ENCODE peak calls at places on chromosomes 2 and 18, in four cellular contexts. O is prostate gland, S is HCT116, T is GM12878. Y is an unnamed sample.
A peak's percentile ranks its signal among the peaks of the same experiment; 100 is the strongest.

GRCh38 chr2:30645081-30645744 is 162.0 kb downstream of the CAPN13 start:
- DNase-seq in S (no peak), O (no peak), T (no peak), Y (no peak)

GRCh38 chr2:134181219-134181618 is 72.7 kb upstream of the MGAT5 start:
- DNase-seq in O (no peak), T (peak; percentile 49), S (no peak), Y (peak; percentile 45)

GRCh38 chr18:73110307-73110706 is 242.5 kb upstream of the NETO1 start:
- DNase-seq in O (no peak), T (peak; percentile 19), S (no peak), Y (no peak)

GRCh38 chr2:173346035-173346434 is 8.6 kb upstream of the CDCA7 start:
- DNase-seq in T (no peak), O (no peak), S (no peak), Y (no peak)

GRCh38 chr2:174492963-174493431 is 6.2 kb upstream of the GPR155 start:
- DNase-seq in O (no peak), T (peak; percentile 85), S (no peak), Y (no peak)

GRCh38 chr18:50155406-50155805 is 39.5 kb downstream of the MYO5B start:
- DNase-seq in S (no peak), O (no peak), T (no peak), Y (no peak)

GRCh38 chr2:138600732-138601437 is 99.3 kb downstream of the SPOPL start:
- DNase-seq in O (no peak), T (no peak), S (no peak), Y (no peak)

GRCh38 chr2:26533661-26534060 is 55.7 kb upstream of the OTOF start:
- DNase-seq in O (no peak), T (no peak), S (no peak), Y (no peak)

GRCh38 chr2:58137221-58137620 is 90.6 kb downstream of the VRK2 start:
- DNase-seq in O (no peak), T (no peak), S (no peak), Y (no peak)

GRCh38 chr2:241804326-241805276 is 4.4 kb upstream of the NEU4 start:
- DNase-seq in O (no peak), S (no peak), T (no peak), Y (no peak)

GRCh38 chr2:101625387-101625786 is 72.1 kb upstream of the MAP4K4 start:
- DNase-seq in S (no peak), T (no peak), O (no peak), Y (no peak)

GRCh38 chr2:215360596-215360995 is 48.7 kb downstream of the ATIC start:
- DNase-seq in T (no peak), O (no peak), S (no peak), Y (no peak)

GRCh38 chr2:210667726-210668125 is 111.3 kb downstream of the CPS1 start:
- DNase-seq in T (no peak), O (no peak), S (no peak), Y (no peak)

GRCh38 chr2:125564471-125564870 is 1091.5 kb upstream of the GYPC start:
- DNase-seq in S (no peak), T (no peak), O (no peak), Y (no peak)

GRCh38 chr2:23649819-23650218 is 264.8 kb downstream of the KLHL29 start:
- DNase-seq in S (no peak), O (no peak), T (no peak), Y (no peak)

GRCh38 chr2:201182650-201183372 is at the start of gene CASP10:
- DNase-seq in T (peak; percentile 77), S (peak; percentile 53), O (no peak), Y (no peak)

GRCh38 chr2:27502149-27502548 is 5.5 kb downstream of the GCKR start:
- DNase-seq in T (no peak), S (no peak), O (no peak), Y (no peak)

GRCh38 chr2:134216152-134216829 is 37.6 kb upstream of the MGAT5 start:
- DNase-seq in T (no peak), O (no peak), S (no peak), Y (no peak)

GRCh38 chr18:55199291-55199963 is 240.2 kb upstream of the CCDC68 start:
- DNase-seq in O (no peak), S (no peak), T (no peak), Y (no peak)

GRCh38 chr18:400466-400865 is 100.0 kb downstream of the COLEC12 start:
- DNase-seq in S (no peak), T (no peak), O (no peak), Y (no peak)

GRCh38 chr2:148721991-148722777 is 77.6 kb downstream of the EPC2 start:
- DNase-seq in O (no peak), S (no peak), T (no peak), Y (no peak)

GRCh38 chr2:240436626-240437180 is 1.2 kb downstream of the GPC1 start:
- DNase-seq in S (no peak), O (no peak), T (no peak), Y (no peak)

GRCh38 chr2:128416366-128416765 is 97.7 kb upstream of the HS6ST1 start:
- DNase-seq in T (no peak), S (no peak), O (no peak), Y (no peak)

DNA sequence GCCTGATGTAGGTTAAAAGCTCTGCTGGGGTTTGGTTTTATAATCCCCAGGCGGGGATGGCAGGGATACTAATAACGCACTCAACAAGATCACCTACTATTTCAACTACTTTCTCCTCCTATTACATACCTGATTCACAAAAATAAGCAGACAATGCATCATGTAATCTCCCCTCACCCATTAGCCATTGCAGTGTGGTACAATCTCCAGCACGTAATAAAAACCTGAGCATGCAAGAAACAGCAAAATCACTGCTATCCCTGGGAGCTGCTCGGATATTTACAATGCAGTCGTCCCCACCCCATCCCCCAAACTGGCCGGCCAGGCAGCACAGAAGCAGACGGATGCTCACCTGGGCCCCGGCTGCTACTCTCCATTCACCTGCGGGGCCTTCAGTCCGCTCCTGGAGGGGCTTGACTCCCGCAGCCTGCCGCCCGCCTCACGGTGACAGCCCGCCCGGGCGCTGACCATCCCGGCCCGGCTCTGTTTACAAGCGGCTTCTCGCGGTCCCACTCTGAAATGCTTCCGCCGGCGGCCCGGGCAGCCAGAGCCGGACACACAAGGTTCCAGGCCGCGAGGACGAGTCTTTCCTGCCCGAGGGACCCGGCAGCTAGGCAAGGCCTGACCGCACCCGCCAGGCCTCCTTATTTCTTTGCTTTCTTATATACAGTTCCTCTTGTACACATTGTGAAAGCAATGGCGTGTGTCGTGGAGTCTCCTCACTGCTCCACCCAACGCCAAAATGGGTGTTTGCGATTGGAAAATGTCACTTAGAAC is at the start of gene PLEKHM3:
- DNase-seq in T (no peak), O (peak; percentile 78), S (peak; percentile 71), Y (peak; percentile 77)
- TF ChIP-seq POLR2AphosphoS5 in T (peak; percentile 79), O (peak; percentile 87), S (peak; percentile 91), Y (peak; percentile 64)

GRCh38 chr2:112680666-112681101 is 34.9 kb downstream of the SLC20A1 start:
- DNase-seq in S (no peak), T (no peak), O (peak; percentile 20), Y (no peak)
- TF ChIP-seq POLR2AphosphoS5 in S (no peak), T (no peak), O (peak; percentile 29), Y (no peak)

GRCh38 chr18:58221060-58221725 is 177.2 kb downstream of the NEDD4L start:
- DNase-seq in O (peak; percentile 70), S (peak; percentile 90), T (no peak), Y (peak; percentile 62)
- TF ChIP-seq POLR2AphosphoS5 in O (peak; percentile 90), S (peak; percentile 62), T (no peak), Y (peak; percentile 90)

DNA sequence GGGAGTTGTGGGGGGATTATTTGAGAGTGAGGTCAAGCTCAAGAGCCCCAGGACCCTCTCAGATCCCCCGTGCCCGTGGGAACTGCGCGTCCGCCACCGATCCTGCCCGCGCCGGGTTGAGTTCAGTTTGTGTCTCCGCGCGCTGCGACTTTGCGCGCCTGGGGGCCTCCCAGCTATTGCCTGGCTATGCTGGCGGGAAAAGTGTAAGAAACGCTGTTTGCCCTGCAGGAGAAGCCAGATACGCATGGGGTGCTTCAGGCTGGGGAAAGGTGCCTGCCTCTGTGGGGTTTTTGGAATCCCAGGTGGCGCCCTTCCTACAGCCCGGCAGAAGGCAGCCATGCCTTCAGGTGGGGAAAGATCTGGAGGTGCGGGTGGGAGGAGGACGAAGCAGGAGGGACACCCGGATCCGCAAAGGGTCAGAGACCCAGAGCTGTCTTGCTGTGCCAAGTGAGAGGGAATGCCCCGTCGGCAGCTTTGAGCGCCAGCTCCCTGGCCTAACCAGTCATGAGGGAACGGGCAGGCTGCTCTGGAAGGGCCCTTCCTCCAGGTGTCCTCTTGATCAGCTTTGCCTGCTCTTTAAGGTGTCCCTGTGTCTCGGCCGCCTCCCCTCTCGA is 22.5 kb downstream of the TEX44 start:
- DNase-seq in S (no peak), O (no peak), T (no peak), Y (no peak)
- TF ChIP-seq POLR2AphosphoS5 in S (no peak), O (no peak), T (peak; percentile 18), Y (no peak)

GRCh38 chr18:76356666-76357065 is 138.4 kb downstream of the ZNF516 start:
- DNase-seq in T (no peak), O (no peak), S (no peak), Y (no peak)
- TF ChIP-seq POLR2AphosphoS5 in T (no peak), O (no peak), S (no peak), Y (no peak)

DNA sequence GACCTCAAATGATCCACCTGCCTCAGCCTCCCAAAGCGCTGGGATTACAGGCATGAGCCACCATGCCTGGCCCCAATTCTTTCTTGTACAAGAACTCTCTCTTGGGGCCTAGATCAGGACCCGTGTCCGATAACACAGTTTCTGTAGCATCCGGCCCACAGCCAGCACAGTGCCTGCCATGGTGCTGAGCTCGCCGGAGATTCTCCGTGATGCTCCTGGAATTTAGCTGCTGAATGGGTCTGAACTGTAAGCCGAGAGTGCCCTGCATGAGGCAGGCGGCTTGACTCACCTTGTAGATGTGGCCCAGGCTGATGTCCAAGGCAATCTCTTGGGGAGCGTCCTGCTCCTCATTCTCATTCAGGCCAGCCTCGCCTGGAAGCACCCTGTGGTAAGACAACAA is 53.3 kb upstream of the SEMA4C start:
- DNase-seq in O (no peak), T (no peak), S (no peak), Y (no peak)
- TF ChIP-seq POLR2AphosphoS5 in O (no peak), T (no peak), S (no peak), Y (no peak)

GRCh38 chr2:222424281-222424728 is at the start of gene SGPP2:
- DNase-seq in T (no peak), S (no peak), O (no peak), Y (no peak)
- TF ChIP-seq POLR2AphosphoS5 in T (no peak), S (peak; percentile 17), O (no peak), Y (no peak)

GRCh38 chr2:16438571-16439294 is 226.9 kb downstream of the CYRIA start:
- DNase-seq in S (no peak), T (no peak), O (no peak), Y (no peak)
- TF ChIP-seq POLR2AphosphoS5 in S (no peak), T (no peak), O (no peak), Y (no peak)

DNA sequence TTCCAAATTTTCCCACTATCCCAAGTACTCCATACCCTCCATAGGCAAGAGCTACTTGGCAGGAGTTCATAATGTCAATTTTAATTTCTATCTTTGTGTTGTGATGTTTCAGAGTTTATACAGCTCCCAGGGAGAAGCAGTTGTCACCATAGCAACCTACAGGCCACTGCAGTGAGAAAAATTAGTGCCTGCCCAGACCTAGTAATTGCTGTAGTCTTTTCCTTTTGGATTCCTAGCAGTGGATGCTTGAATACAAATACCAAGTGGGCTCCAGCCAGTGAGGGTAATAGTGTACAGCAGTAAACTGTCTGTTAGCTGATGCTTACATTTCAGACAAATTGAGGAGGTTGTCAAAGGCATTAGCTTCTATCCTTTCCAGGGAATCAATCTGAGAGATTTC is 26.7 kb downstream of the LHCGR start:
- DNase-seq in T (no peak), S (no peak), O (no peak), Y (no peak)
- TF ChIP-seq POLR2AphosphoS5 in T (no peak), S (no peak), O (no peak), Y (no peak)

GRCh38 chr2:62306751-62307468 is 111.0 kb downstream of the B3GNT2 start:
- DNase-seq in O (peak; percentile 73), S (peak; percentile 48), T (peak; percentile 95), Y (peak; percentile 84)
- TF ChIP-seq POLR2AphosphoS5 in O (peak; percentile 80), S (peak; percentile 66), T (peak; percentile 70), Y (no peak)